ENCODE peak calls at places on chromosomes 3 and 15, in ten cellular contexts. Y, L, A, W, G, X, J, T, Z and O are unnamed samples.

GRCh38 chr3:105752791-105753415 is 115.9 kb downstream of the CBLB start:
- DNase-seq in Y (no peak), L (peak), A (peak), W (no peak), G (no peak), X (no peak), J (no peak), T (no peak), Z (no peak), O (peak)

GRCh38 chr3:142118911-142119310 is 30.4 kb downstream of the TFDP2 start:
- DNase-seq in Y (no peak), L (no peak), A (no peak), W (no peak), G (no peak), X (no peak), J (no peak), T (no peak), Z (no peak), O (no peak)

GRCh38 chr3:128320551-128321340 is 145.9 kb downstream of the DNAJB8 start:
- DNase-seq in Y (no peak), L (no peak), A (no peak), W (no peak), G (no peak), X (no peak), J (no peak), T (no peak), Z (no peak), O (no peak)

GRCh38 chr3:53267766-53268165 is 11.9 kb upstream of the TKT start:
- DNase-seq in Y (no peak), L (no peak), A (no peak), W (no peak), G (no peak), X (no peak), J (no peak), T (no peak), Z (no peak), O (no peak)

GRCh38 chr3:36557021-36557707 is 176.9 kb downstream of the STAC start:
- DNase-seq in Y (no peak), L (no peak), A (no peak), W (no peak), G (no peak), X (no peak), J (no peak), T (no peak), Z (no peak), O (no peak)

GRCh38 chr15:77982127-77982490 is 95.4 kb downstream of the TBC1D2B start:
- DNase-seq in Y (no peak), L (no peak), A (no peak), W (no peak), G (no peak), X (no peak), J (no peak), T (no peak), Z (no peak), O (no peak)

GRCh38 chr3:112555535-112556170 is 6.1 kb downstream of the ATG3 start:
- DNase-seq in Y (peak), L (no peak), A (no peak), W (no peak), G (no peak), X (no peak), J (no peak), T (peak), Z (no peak), O (no peak)

GRCh38 chr3:127803619-127804018 is 18.7 kb downstream of the MGLL start:
- DNase-seq in Y (no peak), L (no peak), A (no peak), W (peak), G (no peak), X (no peak), J (no peak), T (no peak), Z (no peak), O (no peak)

GRCh38 chr3:150798122-150798618 is 35.2 kb upstream of the SIAH2 start:
- DNase-seq in Y (no peak), L (no peak), A (no peak), W (no peak), G (no peak), X (no peak), J (no peak), T (no peak), Z (no peak), O (no peak)